ENCODE peak calls at places on chromosomes 1 and 21, in eight cellular contexts. I, V, Y, T, D, F, E and A are unnamed samples.

GRCh38 chr1:215793210-215793609 is 226.1 kb downstream of the KCTD3 start:
- DNase-seq in I (no peak), V (peak), Y (no peak), T (peak), D (no peak), F (no peak), E (no peak), A (no peak)

GRCh38 chr1:12407050-12407961 is 177.5 kb downstream of the VPS13D start:
- DNase-seq in I (peak), V (no peak), Y (no peak), T (peak), D (no peak), F (no peak), E (no peak), A (no peak)

GRCh38 chr1:155077346-155077745 is 1.3 kb upstream of the EFNA3 start:
- DNase-seq in I (no peak), V (no peak), Y (no peak), T (no peak), D (no peak), F (no peak), E (no peak), A (no peak)

GRCh38 chr1:15153184-15153841 is at the start of gene TMEM51:
- DNase-seq in I (peak), V (peak), Y (peak), T (peak), D (peak), F (no peak), E (peak), A (peak)

GRCh38 chr1:206772228-206773002 is at the start of gene IL10:
- DNase-seq in I (no peak), V (no peak), Y (no peak), T (no peak), D (peak), F (no peak), E (no peak), A (peak)

GRCh38 chr1:231684333-231685244 is 58.0 kb downstream of the DISC1 start:
- DNase-seq in I (no peak), V (peak), Y (no peak), T (no peak), D (no peak), F (no peak), E (no peak), A (no peak)

GRCh38 chr1:30035522-30036228 is 687.7 kb downstream of the MATN1 start:
- DNase-seq in I (no peak), V (no peak), Y (no peak), T (no peak), D (no peak), F (no peak), E (no peak), A (no peak)

GRCh38 chr1:201381130-201381529 is 3.6 kb upstream of the TNNT2 start:
- DNase-seq in I (no peak), V (peak), Y (peak), T (no peak), D (no peak), F (no peak), E (no peak), A (no peak)

GRCh38 chr1:109877320-109877771 is 33.3 kb upstream of the CSF1 start:
- DNase-seq in I (peak), V (no peak), Y (peak), T (peak), D (peak), F (peak), E (peak), A (peak)

GRCh38 chr1:150516616-150517015 is 1.1 kb downstream of the FALEC start:
- DNase-seq in I (no peak), V (peak), Y (no peak), T (no peak), D (no peak), F (no peak), E (no peak), A (no peak)

GRCh38 chr21:32806810-32807386 is 35.3 kb upstream of the PAXBP1 start:
- DNase-seq in I (no peak), V (no peak), Y (no peak), T (no peak), D (no peak), F (no peak), E (no peak), A (no peak)

GRCh38 chr1:110309768-110310167 is 29.4 kb upstream of the RBM15 start:
- DNase-seq in I (no peak), V (no peak), Y (no peak), T (no peak), D (no peak), F (no peak), E (no peak), A (no peak)

GRCh38 chr1:22618056-22618455 is 18.4 kb upstream of the C1QA start:
- DNase-seq in I (no peak), V (peak), Y (no peak), T (no peak), D (no peak), F (no peak), E (no peak), A (no peak)

GRCh38 chr1:212958175-212958574 is 7.8 kb downstream of the VASH2 start:
- DNase-seq in I (no peak), V (no peak), Y (no peak), T (no peak), D (no peak), F (no peak), E (no peak), A (no peak)

GRCh38 chr1:30200161-30200560 is 523.2 kb downstream of the MATN1 start:
- DNase-seq in I (no peak), V (no peak), Y (no peak), T (no peak), D (no peak), F (no peak), E (no peak), A (no peak)

GRCh38 chr1:28913786-28914227 is 562 bp upstream of the EPB41 start:
- DNase-seq in I (no peak), V (no peak), Y (no peak), T (no peak), D (no peak), F (no peak), E (no peak), A (no peak)

GRCh38 chr1:66412689-66413088 is 121.3 kb upstream of the SGIP1 start:
- DNase-seq in I (no peak), V (no peak), Y (no peak), T (no peak), D (no peak), F (no peak), E (no peak), A (no peak)

GRCh38 chr1:14366361-14367018 is 232.0 kb upstream of the KAZN start:
- DNase-seq in I (no peak), V (no peak), Y (no peak), T (no peak), D (peak), F (peak), E (peak), A (peak)

GRCh38 chr1:184928394-184928793 is 45.9 kb downstream of the NIBAN1 start:
- DNase-seq in I (no peak), V (no peak), Y (no peak), T (no peak), D (no peak), F (no peak), E (no peak), A (no peak)

GRCh38 chr1:116852910-116853309 is 56.8 kb upstream of the PTGFRN start:
- DNase-seq in I (no peak), V (peak), Y (no peak), T (no peak), D (no peak), F (no peak), E (no peak), A (no peak)

GRCh38 chr1:2802421-2802961 is 998 bp upstream of the TTC34 start:
- DNase-seq in I (no peak), V (no peak), Y (peak), T (no peak), D (no peak), F (no peak), E (no peak), A (no peak)

GRCh38 chr1:26618561-26618960 is 77.3 kb upstream of the ARID1A start:
- DNase-seq in I (no peak), V (no peak), Y (no peak), T (no peak), D (no peak), F (no peak), E (no peak), A (no peak)

GRCh38 chr1:171780583-171781166 is 785 bp upstream of the METTL13 start:
- DNase-seq in I (no peak), V (no peak), Y (no peak), T (no peak), D (no peak), F (no peak), E (no peak), A (no peak)

GRCh38 chr1:18927654-18928272 is 25.4 kb upstream of the ALDH4A1 start:
- DNase-seq in I (no peak), V (no peak), Y (no peak), T (no peak), D (no peak), F (no peak), E (no peak), A (no peak)

GRCh38 chr1:21933397-21934248 is 3.5 kb downstream of the HSPG2 start:
- DNase-seq in I (peak), V (peak), Y (peak), T (no peak), D (no peak), F (no peak), E (no peak), A (peak)

GRCh38 chr21:27649323-27649722 is 682.4 kb upstream of the ADAMTS5 start:
- DNase-seq in I (no peak), V (no peak), Y (no peak), T (peak), D (no peak), F (no peak), E (no peak), A (no peak)